ENCODE peak calls at places on chromosomes 3 and 15, in seven cellular contexts. Z is hepatic stellate cell; Y is effector memory CD8-positive, alpha-beta T cell; P is effector CD4-positive, alpha-beta T cell; U is fibroblast of lung; V is coronary artery; Q is stimulated activated naive CD8-positive, alpha-beta T cell treated with anti-CD3 and anti-CD28 coated beads, Interleukin-15, amount 100 ng/mL, for 72 hours. O is an unnamed sample.

GRCh38 chr15:74336061-74337005 is 31.1 kb downstream of the CYP11A1 start:
- DNase-seq in Q (no peak), U (no peak), V (no peak), Z (peak), Y (no peak), P (no peak), O (no peak)

GRCh38 chr15:54482251-54482650 is 504.0 kb downstream of the UNC13C start:
- DNase-seq in Y (no peak), Z (no peak), U (no peak), P (no peak), Q (no peak), V (no peak), O (no peak)

GRCh38 chr3:195461518-195462307 is 18.9 kb upstream of the ACAP2 start:
- DNase-seq in Z (no peak), V (no peak), U (no peak), Q (no peak), P (no peak), Y (no peak), O (no peak)

GRCh38 chr3:195075199-195075940 is 195.6 kb downstream of the XXYLT1 start:
- DNase-seq in U (peak), Q (no peak), P (no peak), V (no peak), Z (no peak), Y (no peak), O (peak)

GRCh38 chr3:42101481-42101880 is 10.3 kb downstream of the TRAK1 start:
- DNase-seq in Z (no peak), V (no peak), Y (no peak), P (no peak), U (peak), Q (no peak), O (no peak)

GRCh38 chr3:9088431-9089353 is 125.4 kb upstream of the RAD18 start:
- DNase-seq in Z (no peak), Y (no peak), V (no peak), U (peak), Q (no peak), P (no peak), O (peak)

GRCh38 chr3:141320399-141321108 is 47.8 kb upstream of the ZBTB38 start:
- DNase-seq in Z (no peak), Y (no peak), Q (no peak), P (no peak), U (no peak), V (no peak), O (no peak)

GRCh38 chr3:84755860-84756259 is 202.9 kb upstream of the CADM2 start:
- DNase-seq in Z (no peak), V (peak), P (no peak), Y (no peak), U (no peak), Q (no peak), O (no peak)

GRCh38 chr3:119184808-119185690 is 11.7 kb downstream of the UPK1B start:
- DNase-seq in Z (peak), P (no peak), U (no peak), V (no peak), Q (no peak), Y (no peak), O (peak)

GRCh38 chr3:188342991-188343732 is 189.2 kb downstream of the LPP start:
- DNase-seq in V (no peak), Y (no peak), U (no peak), Q (no peak), P (no peak), Z (no peak), O (no peak)

GRCh38 chr15:78244101-78244500 is 9.7 kb upstream of the ACSBG1 start:
- DNase-seq in Z (no peak), P (no peak), U (no peak), Q (no peak), V (no peak), Y (no peak), O (no peak)

GRCh38 chr3:150763841-150764483 is 993 bp upstream of the SIAH2 start:
- DNase-seq in Q (no peak), U (peak), Y (no peak), V (peak), P (peak), Z (peak), O (no peak)

GRCh38 chr3:170717410-170718402 is 131.8 kb upstream of the SLC7A14 start:
- DNase-seq in Z (no peak), Y (no peak), V (no peak), P (no peak), Q (no peak), U (peak), O (peak)

GRCh38 chr3:192063570-192063969 is 602.6 kb downstream of the PYDC2 start:
- DNase-seq in Y (no peak), Z (peak), U (peak), Q (no peak), V (no peak), P (no peak), O (no peak)

GRCh38 chr3:129625071-129625874 is 18.8 kb upstream of the PLXND1 start:
- DNase-seq in V (peak), U (no peak), P (no peak), Z (no peak), Y (no peak), Q (no peak), O (no peak)

GRCh38 chr15:69939513-69940440 is 157.9 kb downstream of the TLE3 start:
- DNase-seq in U (no peak), V (no peak), Z (no peak), Y (no peak), P (no peak), Q (no peak), O (peak)

GRCh38 chr3:129617381-129618185 is 11.1 kb upstream of the PLXND1 start:
- DNase-seq in Z (peak), Y (no peak), Q (no peak), P (no peak), V (no peak), U (no peak), O (no peak)

GRCh38 chr3:17115186-17115585 is 230.4 kb downstream of the PLCL2 start:
- DNase-seq in U (no peak), Z (no peak), Q (no peak), Y (no peak), P (no peak), V (no peak), O (peak)

GRCh38 chr3:145266368-145266767 is 894.6 kb downstream of the PLOD2 start:
- DNase-seq in P (no peak), Y (no peak), Z (no peak), Q (no peak), U (no peak), V (no peak), O (no peak)

GRCh38 chr3:142215111-142215510 is 10.3 kb downstream of the GK5 start:
- DNase-seq in V (no peak), U (peak), Y (no peak), Z (no peak), Q (no peak), P (no peak), O (peak)

GRCh38 chr3:101819649-101820202 is 29.6 kb upstream of the NFKBIZ start:
- DNase-seq in Y (no peak), P (no peak), Z (no peak), Q (no peak), U (no peak), V (no peak), O (no peak)

GRCh38 chr3:117150628-117151027 is 441.0 kb downstream of the TUSC7 start:
- DNase-seq in V (no peak), Z (no peak), Q (no peak), P (no peak), U (no peak), Y (no peak), O (no peak)

GRCh38 chr3:149247929-149248691 is 26.5 kb upstream of the CP start:
- DNase-seq in V (no peak), Q (peak), P (no peak), Z (no peak), Y (no peak), U (peak), O (peak)

GRCh38 chr3:122680381-122681293 is at the start of gene PARP14:
- DNase-seq in Y (peak), Z (peak), U (peak), P (peak), V (peak), Q (peak), O (peak)

GRCh38 chr3:56962200-56962599 is 98.3 kb upstream of the SPATA12 start:
- DNase-seq in Z (no peak), U (no peak), V (no peak), Y (no peak), Q (no peak), P (no peak), O (no peak)

GRCh38 chr3:107962946-107963345 is 127.9 kb downstream of the CD47 start:
- DNase-seq in Z (no peak), Y (no peak), P (no peak), Q (no peak), U (peak), V (no peak), O (peak)

GRCh38 chr15:40130799-40131502 is 22.3 kb upstream of the BMF start:
- DNase-seq in U (no peak), Y (no peak), Q (no peak), V (no peak), P (no peak), Z (no peak), O (no peak)

GRCh38 chr3:45677045-45677436 is 12.2 kb upstream of the SACM1L start:
- DNase-seq in Q (peak), Z (peak), U (peak), Y (peak), P (peak), V (no peak), O (peak)

GRCh38 chr3:107657971-107658370 is 135.2 kb downstream of the BBX start:
- DNase-seq in Y (no peak), Z (no peak), U (peak), P (no peak), V (no peak), Q (no peak), O (peak)

GRCh38 chr15:90071220-90071807 is 31.0 kb downstream of the IDH2 start:
- DNase-seq in Y (peak), U (peak), Z (peak), P (peak), Q (peak), V (no peak), O (peak)

GRCh38 chr15:51307811-51308210 is 30.6 kb downstream of the CYP19A1 start:
- DNase-seq in Y (no peak), U (no peak), Q (no peak), P (no peak), V (peak), Z (no peak), O (no peak)

GRCh38 chr15:66733976-66734375 is 31.9 kb downstream of the SMAD6 start:
- DNase-seq in Q (no peak), V (no peak), P (no peak), U (no peak), Z (no peak), Y (no peak), O (no peak)

GRCh38 chr15:47340576-47340920 is 376.8 kb upstream of the SEMA6D start:
- DNase-seq in V (no peak), P (no peak), U (no peak), Q (no peak), Z (no peak), Y (no peak), O (no peak)

GRCh38 chr15:50390549-50391264 is 33.5 kb upstream of the USP8 start:
- DNase-seq in Y (no peak), Q (no peak), P (no peak), Z (no peak), V (no peak), U (no peak), O (no peak)

GRCh38 chr3:128567141-128567540 is 74.1 kb upstream of the GATA2 start:
- DNase-seq in P (no peak), Z (no peak), U (no peak), Q (no peak), V (no peak), Y (no peak), O (no peak)

GRCh38 chr15:50358805-50359204 is 3.8 kb upstream of the GABPB1 start:
- DNase-seq in Q (peak), V (no peak), U (peak), P (no peak), Y (no peak), Z (peak), O (peak)

GRCh38 chr3:138296639-138297038 is 33.0 kb downstream of the NME9 start:
- DNase-seq in U (no peak), P (no peak), V (no peak), Q (peak), Y (no peak), Z (no peak), O (no peak)

O was measured in choroid plexus epithelial cell.